ENCODE peak calls at places on chromosome 20, in five cellular contexts. F, O, W, L and Y are unnamed samples.

GRCh38 chr20:20594171-20594530 is 118.3 kb downstream of the RALGAPA2 start:
- DNase-seq in F (no peak), O (no peak), W (peak), L (no peak), Y (peak)

GRCh38 chr20:48577557-48577956 is 250.2 kb downstream of the PREX1 start:
- DNase-seq in F (no peak), O (no peak), W (no peak), L (no peak), Y (no peak)

GRCh38 chr20:43925786-43926185 is 11.1 kb downstream of the TOX2 start:
- DNase-seq in F (no peak), O (peak), W (peak), L (no peak), Y (no peak)

GRCh38 chr20:62501801-62502495 is 26.2 kb upstream of the GATA5 start:
- DNase-seq in F (no peak), O (peak), W (peak), L (no peak), Y (no peak)

GRCh38 chr20:62487564-62488086 is 11.8 kb upstream of the GATA5 start:
- DNase-seq in F (no peak), O (no peak), W (no peak), L (no peak), Y (no peak)

GRCh38 chr20:6828794-6829423 is 61.4 kb downstream of the BMP2 start:
- DNase-seq in F (no peak), O (peak), W (peak), L (peak), Y (peak)

GRCh38 chr20:36519012-36519719 is 22.2 kb upstream of the MYL9 start:
- DNase-seq in F (no peak), O (no peak), W (no peak), L (no peak), Y (no peak)

GRCh38 chr20:6178537-6178936 is 55.7 kb upstream of the FERMT1 start:
- DNase-seq in F (no peak), O (peak), W (peak), L (no peak), Y (peak)

GRCh38 chr20:50611128-50611810 is 80.1 kb downstream of the RIPOR3 start:
- DNase-seq in F (no peak), O (no peak), W (no peak), L (no peak), Y (no peak)

GRCh38 chr20:2340136-2340535 is 40.6 kb upstream of the TGM6 start:
- DNase-seq in F (no peak), O (no peak), W (no peak), L (no peak), Y (no peak)

GRCh38 chr20:55641497-55641896 is 363.8 kb downstream of the CBLN4 start:
- DNase-seq in F (no peak), O (no peak), W (no peak), L (no peak), Y (no peak)

GRCh38 chr20:48015943-48016723 is 230.9 kb upstream of the SULF2 start:
- DNase-seq in F (no peak), O (peak), W (peak), L (no peak), Y (no peak)

GRCh38 chr20:4973330-4974097 is 27.8 kb downstream of the SLC23A2 start:
- DNase-seq in F (peak), O (no peak), W (peak), L (no peak), Y (no peak)

GRCh38 chr20:37948956-37949355 is 46.0 kb downstream of the VSTM2L start:
- DNase-seq in F (peak), O (no peak), W (no peak), L (no peak), Y (no peak)

GRCh38 chr20:50186151-50186885 is 4.3 kb upstream of the CEBPB start:
- DNase-seq in F (peak), O (peak), W (peak), L (peak), Y (peak)

GRCh38 chr20:48236485-48237055 is 451.3 kb upstream of the SULF2 start:
- DNase-seq in F (no peak), O (no peak), W (no peak), L (no peak), Y (no peak)

GRCh38 chr20:33606114-33606771 is 55.9 kb upstream of the C20orf144 start:
- DNase-seq in F (no peak), O (no peak), W (no peak), L (no peak), Y (no peak)

GRCh38 chr20:35319206-35320197 is 27.3 kb upstream of the FAM83C start:
- DNase-seq in F (no peak), O (peak), W (no peak), L (no peak), Y (no peak)

GRCh38 chr20:12156252-12156651 is 238.6 kb downstream of the BTBD3 start:
- DNase-seq in F (no peak), O (no peak), W (no peak), L (no peak), Y (no peak)

GRCh38 chr20:39885975-39886649 is 802.9 kb downstream of the MAFB start:
- DNase-seq in F (no peak), O (peak), W (peak), L (no peak), Y (peak)

GRCh38 chr20:59062057-59062456 is 19.5 kb upstream of the PRELID3B start:
- DNase-seq in F (no peak), O (no peak), W (no peak), L (no peak), Y (no peak)

GRCh38 chr20:35892871-35893270 is 61.4 kb downstream of the SCAND1 start:
- DNase-seq in F (no peak), O (no peak), W (no peak), L (no peak), Y (no peak)

GRCh38 chr20:54550776-54551396 is 75.5 kb downstream of the DOK5 start:
- DNase-seq in F (no peak), O (no peak), W (no peak), L (no peak), Y (no peak)

GRCh38 chr20:12113468-12114371 is 196.0 kb downstream of the BTBD3 start:
- DNase-seq in F (no peak), O (peak), W (peak), L (no peak), Y (no peak)

GRCh38 chr20:59812286-59813125 is 120.9 kb downstream of the SYCP2 start:
- DNase-seq in F (peak), O (no peak), W (no peak), L (no peak), Y (peak)

GRCh38 chr20:47921306-47922279 is 136.3 kb upstream of the SULF2 start:
- DNase-seq in F (no peak), O (no peak), W (no peak), L (no peak), Y (no peak)

GRCh38 chr20:63260521-63260920 is 6.3 kb upstream of the NKAIN4 start:
- DNase-seq in F (no peak), O (no peak), W (no peak), L (no peak), Y (no peak)

GRCh38 chr20:25991756-25992130 is 295.1 kb upstream of the ZNF337 start:
- DNase-seq in F (no peak), O (no peak), W (no peak), L (no peak), Y (no peak)